ENCODE peak calls at places on chromosomes 16 and 17, in four cellular contexts. H is thyroid gland, C is colonic mucosa, M is psoas muscle. G is an unnamed sample.

GRCh38 chr17:56452469-56452868 is 141.0 kb upstream of the NOG start:
- DNase-seq in C (no peak), H (no peak), M (no peak), G (no peak)

GRCh38 chr16:74730049-74730683 is 29.5 kb upstream of the MLKL start:
- DNase-seq in H (no peak), M (no peak), C (peak; percentile 86), G (no peak)

GRCh38 chr17:39951924-39952664 is 10.7 kb upstream of the GSDMA start:
- DNase-seq in M (peak; percentile 64), C (peak; percentile 47), H (no peak), G (no peak)

GRCh38 chr17:44912763-44913544 is 2.3 kb downstream of the GFAP start:
- DNase-seq in M (no peak), H (no peak), C (no peak), G (no peak)

GRCh38 chr16:14494396-14494795 is 135.7 kb downstream of the PARN start:
- DNase-seq in C (no peak), M (no peak), H (no peak), G (no peak)

GRCh38 chr16:77273815-77274214 is 74.6 kb downstream of the SYCE1L start:
- DNase-seq in M (no peak), H (peak; percentile 61), C (no peak), G (no peak)

GRCh38 chr17:2105663-2106062 is 50.8 kb downstream of the HIC1 start:
- DNase-seq in H (no peak), C (no peak), M (no peak), G (no peak)

GRCh38 chr17:83189013-83189672 is 109.7 kb downstream of the METRNL start:
- DNase-seq in H (no peak), C (no peak), M (peak; percentile 41), G (no peak)

GRCh38 chr16:77780378-77780837 is 8.0 kb upstream of the VAT1L start:
- DNase-seq in M (no peak), H (no peak), C (no peak), G (no peak)

GRCh38 chr17:32854834-32855389 is 22.0 kb downstream of the MYO1D start:
- DNase-seq in H (no peak), C (peak; percentile 79), M (no peak), G (no peak)
- TF ChIP-seq CTCF in H (no peak), C (peak; percentile 13), M (no peak), G (no peak)

DNA sequence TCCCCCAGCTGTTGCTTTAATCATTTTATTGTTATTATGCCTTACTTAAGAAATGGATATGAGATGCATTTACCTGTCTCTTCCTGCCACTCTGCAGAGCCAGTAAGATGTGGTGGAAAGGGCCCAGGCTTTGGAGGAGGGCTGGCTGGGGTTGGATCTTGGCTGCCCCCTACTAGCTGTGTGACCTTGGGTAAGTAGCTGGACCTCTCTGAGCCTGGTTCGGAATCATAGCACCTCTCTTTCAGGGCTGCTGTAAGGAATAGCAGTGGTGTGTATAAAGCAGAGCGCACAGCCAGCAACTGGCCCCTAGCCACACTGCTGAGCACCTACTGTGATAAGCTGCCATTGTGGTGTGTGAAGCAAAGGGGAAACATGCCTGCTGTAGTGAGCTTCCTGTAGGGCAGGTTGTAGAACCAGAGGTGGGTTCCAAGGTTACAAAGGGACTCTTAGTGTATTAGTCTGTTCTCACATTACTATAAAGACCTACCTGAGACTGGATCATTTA is 23.9 kb downstream of the MAPT start:
- DNase-seq in H (no peak), M (no peak), C (no peak), G (no peak)
- TF ChIP-seq CTCF in H (no peak), M (no peak), C (no peak), G (no peak)

GRCh38 chr16:67399749-67400704 is 6.7 kb upstream of the TPPP3 start:
- DNase-seq in M (peak; percentile 67), C (no peak), H (no peak), G (no peak)
- TF ChIP-seq CTCF in M (no peak), C (no peak), H (no peak), G (no peak)

GRCh38 chr17:7688808-7689316 is 585 bp downstream of the WRAP53 start:
- DNase-seq in H (no peak), M (no peak), C (no peak), G (no peak)

GRCh38 chr17:7687908-7688807 is at the start of gene WRAP53:
- DNase-seq in M (peak; percentile 98), H (peak; percentile 99), C (peak; percentile 99), G (peak; percentile 98)

GRCh38 chr17:7686221-7687071 is 844 bp downstream of the TP53 start:
- DNase-seq in M (peak; percentile 90), H (peak; percentile 80), C (peak; percentile 85), G (peak; percentile 49)

GRCh38 chr17:7685533-7686220 is 1.6 kb downstream of the TP53 start:
- DNase-seq in H (peak; percentile 93), M (peak; percentile 97), C (peak; percentile 96), G (peak; percentile 89)

GRCh38 chr17:7687072-7687907 is at the start of gene TP53:
- DNase-seq in C (peak; percentile 95), H (peak; percentile 92), M (peak; percentile 91), G (peak; percentile 84)
- TF ChIP-seq CTCF in C (no peak), H (peak; percentile 15), M (no peak), G (peak; percentile 6)

DNA sequence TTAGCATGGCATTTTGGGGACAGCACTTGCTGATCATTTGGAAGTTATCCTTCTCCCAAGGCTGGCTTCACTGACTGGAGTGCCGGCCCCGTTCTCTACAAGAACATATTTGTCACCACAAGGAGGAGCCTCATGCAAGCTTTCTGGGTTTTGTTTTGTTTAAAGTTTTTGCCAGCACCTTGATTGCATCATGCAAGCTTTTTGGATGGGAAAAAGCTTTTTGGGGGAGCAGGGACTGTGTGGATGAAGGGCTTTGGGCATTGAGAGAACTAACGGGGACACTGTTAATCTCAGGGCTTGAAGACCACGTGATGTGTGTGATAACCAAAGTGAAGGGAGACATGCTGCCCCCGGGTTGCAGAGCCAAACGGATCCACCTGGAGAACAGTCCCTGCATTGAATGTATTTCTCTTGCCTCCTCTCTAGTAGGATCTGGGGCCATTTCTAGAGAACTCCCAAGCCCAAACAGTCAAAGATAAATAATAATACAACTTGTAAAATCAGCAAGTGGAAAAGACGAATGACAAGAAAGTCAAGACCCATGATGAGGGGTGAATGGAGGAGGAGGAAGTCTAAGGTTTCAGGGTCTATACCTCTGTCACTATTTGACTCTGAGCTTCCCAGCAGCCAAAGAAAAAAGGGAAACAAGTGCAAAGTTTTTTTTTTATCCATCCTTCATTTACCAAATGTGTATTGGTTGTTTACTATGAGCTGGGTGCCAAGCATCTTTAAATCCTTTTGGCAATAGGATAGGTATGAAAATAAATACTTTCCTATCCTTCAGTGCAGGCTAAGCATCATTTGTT is 17.2 kb downstream of the TMEM114 start:
- DNase-seq in H (no peak), M (no peak), C (no peak), G (no peak)
- TF ChIP-seq CTCF in H (no peak), M (peak; percentile 16), C (peak; percentile 23), G (peak; percentile 48)

G was measured in AG09319.